ENCODE peak calls at places on chromosomes 12 and 14, in six cellular contexts. One of them, this sample, is unnamed.

GRCh38 chr14:49971156-49972141 is 78.6 kb downstream of the ARF6 start:
- DNase-seq in CD4-positive, alpha-beta memory T cell: peak
- DNase-seq in stomach: no peak
- DNase-seq in epithelial cell of esophagus: no peak
- DNase-seq in SW 1271: no peak
- DNase-seq in ureter: no peak
- DNase-seq in this sample: no peak

GRCh38 chr12:94260017-94260416 is 111.6 kb downstream of the PLXNC1 start:
- DNase-seq in CD4-positive, alpha-beta memory T cell: no peak
- DNase-seq in stomach: no peak
- DNase-seq in ureter: no peak
- DNase-seq in epithelial cell of esophagus: no peak
- DNase-seq in SW 1271: no peak
- DNase-seq in this sample: no peak

GRCh38 chr12:104598342-104599271 is 141.9 kb downstream of the CHST11 start:
- DNase-seq in CD4-positive, alpha-beta memory T cell: no peak
- DNase-seq in SW 1271: no peak
- DNase-seq in epithelial cell of esophagus: no peak
- DNase-seq in ureter: no peak
- DNase-seq in stomach: peak
- DNase-seq in this sample: no peak

GRCh38 chr14:90599748-90600507 is 203.1 kb downstream of the CALM1 start:
- DNase-seq in epithelial cell of esophagus: peak
- DNase-seq in CD4-positive, alpha-beta memory T cell: no peak
- DNase-seq in ureter: no peak
- DNase-seq in stomach: no peak
- DNase-seq in SW 1271: no peak
- DNase-seq in this sample: no peak

GRCh38 chr12:66482880-66483279 is 180.6 kb downstream of the HELB start:
- DNase-seq in ureter: no peak
- DNase-seq in stomach: no peak
- DNase-seq in SW 1271: no peak
- DNase-seq in epithelial cell of esophagus: no peak
- DNase-seq in CD4-positive, alpha-beta memory T cell: no peak
- DNase-seq in this sample: no peak

GRCh38 chr14:30621354-30621953 is 665 bp upstream of the SCFD1 start:
- DNase-seq in epithelial cell of esophagus: peak
- DNase-seq in stomach: no peak
- DNase-seq in SW 1271: no peak
- DNase-seq in CD4-positive, alpha-beta memory T cell: peak
- DNase-seq in ureter: no peak
- DNase-seq in this sample: no peak

GRCh38 chr12:57475271-57476161 is 4.2 kb downstream of the ARHGAP9 start:
- DNase-seq in CD4-positive, alpha-beta memory T cell: no peak
- DNase-seq in epithelial cell of esophagus: no peak
- DNase-seq in SW 1271: no peak
- DNase-seq in ureter: no peak
- DNase-seq in stomach: no peak
- DNase-seq in this sample: no peak

GRCh38 chr14:65412881-65413738 is 580 bp downstream of the FUT8 start:
- DNase-seq in ureter: peak
- DNase-seq in stomach: peak
- DNase-seq in epithelial cell of esophagus: peak
- DNase-seq in CD4-positive, alpha-beta memory T cell: peak
- DNase-seq in SW 1271: peak
- DNase-seq in this sample: no peak

GRCh38 chr12:5318874-5319273 is 113.0 kb upstream of the NTF3 start:
- DNase-seq in ureter: peak
- DNase-seq in stomach: no peak
- DNase-seq in SW 1271: no peak
- DNase-seq in epithelial cell of esophagus: peak
- DNase-seq in CD4-positive, alpha-beta memory T cell: no peak
- DNase-seq in this sample: no peak